ENCODE peak calls at places on chromosomes 1 and 21, in nine cellular contexts. P, G, K, F, I, S, R, T and U are unnamed samples.

GRCh38 chr1:172845371-172845770 is 186.5 kb downstream of the FASLG start:
- DNase-seq in G (peak), R (no peak), I (no peak), P (peak), K (no peak), S (no peak), F (no peak), T (peak), U (no peak)

GRCh38 chr1:117696567-117696966 is 90.7 kb downstream of the TENT5C start:
- DNase-seq in T (no peak), G (no peak), I (no peak), F (no peak), R (no peak), K (no peak), P (no peak), S (no peak), U (no peak)

GRCh38 chr1:147752531-147752930 is 7.9 kb downstream of the GJA5 start:
- DNase-seq in F (no peak), G (no peak), P (no peak), R (peak), K (no peak), S (no peak), T (no peak), I (no peak), U (no peak)

GRCh38 chr1:167454929-167455785 is 63.2 kb downstream of the CD247 start:
- DNase-seq in I (peak), S (peak), F (peak), K (no peak), R (peak), T (peak), G (peak), P (peak), U (peak)

GRCh38 chr1:91736999-91737615 is 148.8 kb downstream of the TGFBR3 start:
- DNase-seq in S (no peak), I (peak), T (no peak), G (no peak), K (no peak), F (no peak), R (peak), P (no peak), U (no peak)

GRCh38 chr1:116477428-116477827 is 93.4 kb downstream of the CD58 start:
- DNase-seq in I (no peak), G (no peak), S (no peak), F (no peak), K (no peak), R (no peak), P (no peak), T (no peak), U (no peak)

GRCh38 chr1:109764561-109765482 is 1.1 kb upstream of the EPS8L3 start:
- DNase-seq in P (no peak), S (peak), G (no peak), I (no peak), T (no peak), K (no peak), R (no peak), F (peak), U (no peak)

GRCh38 chr1:172134087-172134731 is 286.3 kb upstream of the C1orf105 start:
- DNase-seq in R (no peak), F (no peak), P (no peak), K (no peak), S (no peak), G (no peak), I (peak), T (no peak), U (no peak)

GRCh38 chr1:199056721-199057120 is 417.9 kb downstream of the PTPRC start:
- DNase-seq in S (no peak), G (no peak), K (no peak), F (no peak), I (no peak), P (no peak), R (no peak), T (no peak), U (no peak)

GRCh38 chr1:226029093-226029496 is 30.0 kb upstream of the SDE2 start:
- DNase-seq in P (no peak), K (peak), I (no peak), F (no peak), T (no peak), G (no peak), R (no peak), S (peak), U (no peak)

GRCh38 chr1:5375437-5375836 is 616.8 kb downstream of the NPHP4 start:
- DNase-seq in I (no peak), F (no peak), P (no peak), K (no peak), T (no peak), G (no peak), R (no peak), S (no peak), U (no peak)

GRCh38 chr1:42924249-42925131 is 34.2 kb downstream of the SLC2A1 start:
- DNase-seq in I (peak), P (peak), G (peak), S (peak), K (peak), R (peak), F (peak), T (peak), U (peak)

GRCh38 chr1:152107289-152107983 is 7.8 kb downstream of the TCHH start:
- DNase-seq in I (peak), G (no peak), F (no peak), S (no peak), K (no peak), R (no peak), P (no peak), T (no peak), U (no peak)

GRCh38 chr1:151284013-151284577 is 2.0 kb downstream of the ZNF687 start:
- DNase-seq in F (no peak), T (no peak), R (no peak), I (no peak), K (no peak), G (no peak), P (no peak), S (no peak), U (no peak)

GRCh38 chr21:39730418-39731107 is 14.4 kb upstream of the IGSF5 start:
- DNase-seq in P (no peak), S (no peak), G (no peak), T (no peak), K (no peak), F (no peak), I (no peak), R (no peak), U (no peak)

GRCh38 chr1:226360106-226360746 is 47.7 kb downstream of the PARP1 start:
- DNase-seq in I (no peak), K (no peak), R (no peak), F (no peak), T (no peak), P (no peak), S (no peak), G (no peak), U (no peak)

GRCh38 chr1:229432905-229433304 is 989 bp downstream of the ACTA1 start:
- DNase-seq in S (no peak), T (no peak), I (no peak), F (no peak), P (no peak), R (no peak), G (no peak), K (no peak), U (no peak)

GRCh38 chr1:44817771-44818495 is 9.6 kb downstream of the BTBD19 start:
- DNase-seq in T (peak), K (no peak), G (no peak), S (peak), F (peak), P (peak), R (no peak), I (no peak), U (no peak)

GRCh38 chr21:33421713-33422393 is 18.6 kb downstream of the IFNGR2 start:
- DNase-seq in K (no peak), I (no peak), T (no peak), F (no peak), P (no peak), R (no peak), S (no peak), G (no peak), U (no peak)

GRCh38 chr1:24893431-24893830 is 36.6 kb downstream of the RUNX3 start:
- DNase-seq in I (no peak), S (peak), G (no peak), K (no peak), P (no peak), T (no peak), F (peak), R (no peak), U (no peak)

GRCh38 chr1:155175927-155176371 is 2.3 kb downstream of the TRIM46 start:
- DNase-seq in T (no peak), S (peak), G (no peak), I (no peak), R (no peak), P (no peak), K (no peak), F (peak), U (peak)

GRCh38 chr21:45269861-45270260 is 17.8 kb downstream of the POFUT2 start:
- DNase-seq in P (no peak), R (no peak), F (peak), S (peak), K (no peak), T (no peak), G (no peak), I (no peak), U (no peak)

GRCh38 chr1:55039342-55040082 is at the start of gene PCSK9:
- DNase-seq in S (no peak), T (no peak), K (no peak), G (no peak), I (peak), R (peak), F (peak), P (no peak), U (no peak)

GRCh38 chr1:22702255-22702654 is 8.4 kb upstream of the EPHB2 start:
- DNase-seq in S (peak), I (no peak), G (no peak), P (no peak), R (no peak), T (no peak), F (no peak), K (peak), U (peak)

GRCh38 chr1:10693497-10694273 is 102.8 kb downstream of the CASZ1 start:
- DNase-seq in K (no peak), G (peak), T (peak), I (peak), S (peak), P (no peak), R (peak), F (peak), U (peak)

GRCh38 chr1:85406081-85406480 is 58.9 kb downstream of the DDAH1 start:
- DNase-seq in S (no peak), P (no peak), I (no peak), K (no peak), R (no peak), G (no peak), T (no peak), F (no peak), U (no peak)

GRCh38 chr1:165842363-165843129 is 15.1 kb downstream of the UCK2 start:
- DNase-seq in F (no peak), I (peak), S (no peak), G (no peak), T (no peak), K (no peak), P (no peak), R (peak), U (no peak)

GRCh38 chr1:230156068-230156467 is 89.0 kb downstream of the GALNT2 start:
- DNase-seq in R (no peak), S (no peak), F (no peak), I (no peak), P (no peak), T (no peak), K (no peak), G (no peak), U (no peak)

GRCh38 chr1:228174482-228175315 is 9.1 kb downstream of the IBA57 start:
- DNase-seq in G (peak), F (no peak), S (peak), K (no peak), R (no peak), I (no peak), P (no peak), T (peak), U (peak)

GRCh38 chr21:38479641-38480515 is 18.4 kb downstream of the ERG start:
- DNase-seq in R (no peak), G (no peak), P (no peak), S (no peak), K (no peak), T (no peak), F (no peak), I (no peak), U (no peak)